ENCODE peak calls at places on chromosomes 13 and 19, in seven cellular contexts. B is lower leg skin, S is cardiac fibroblast, H is pancreas, Z is fibroblast of lung, Y is kidney epithelial cell, K is AG10803. D is an unnamed sample.

GRCh38 chr13:46575843-46576242 is 22.9 kb downstream of the LRCH1 start:
- DNase-seq in B (no peak), S (peak; percentile 90), H (no peak), Z (peak; percentile 75), Y (no peak), K (peak; percentile 93), D (no peak)

GRCh38 chr13:25253702-25254101 is 33.6 kb downstream of the MTMR6 start:
- DNase-seq in B (no peak), S (peak; percentile 6), H (no peak), Z (no peak), Y (peak; percentile 38), K (peak; percentile 10), D (no peak)

GRCh38 chr19:58474291-58474996 is 1.7 kb upstream of the ZNF446 start:
- DNase-seq in B (no peak), S (peak; percentile 35), H (no peak), Z (peak; percentile 61), Y (no peak), K (peak; percentile 86), D (no peak)

GRCh38 chr19:11180346-11180745 is 17.0 kb downstream of the KANK2 start:
- DNase-seq in B (no peak), S (no peak), H (no peak), Z (no peak), Y (no peak), K (no peak), D (no peak)

GRCh38 chr19:16896098-16896912 is 7.5 kb downstream of the F2RL3 start:
- DNase-seq in B (no peak), S (no peak), H (peak; percentile 68), Z (no peak), Y (no peak), K (no peak), D (no peak)

GRCh38 chr13:90105276-90105675 is 1242.2 kb upstream of the MIR17HG start:
- DNase-seq in B (no peak), S (peak; percentile 13), H (no peak), Z (peak; percentile 12), Y (peak; percentile 12), K (peak; percentile 56), D (no peak)

GRCh38 chr19:38142176-38143035 is 81.6 kb downstream of the DPF1 start:
- DNase-seq in B (peak; percentile 54), S (peak; percentile 67), H (no peak), Z (peak; percentile 59), Y (no peak), K (peak; percentile 41), D (no peak)

GRCh38 chr13:72959643-72960042 is 99.2 kb upstream of the KLF5 start:
- DNase-seq in B (no peak), S (peak; percentile 57), H (no peak), Z (peak; percentile 8), Y (no peak), K (no peak), D (no peak)

GRCh38 chr19:5637971-5638370 is 15.1 kb downstream of the SAFB start:
- DNase-seq in B (no peak), S (no peak), H (no peak), Z (peak; percentile 33), Y (no peak), K (peak; percentile 89), D (no peak)

GRCh38 chr13:51453959-51454703 is 1.3 kb upstream of the INTS6 start:
- DNase-seq in B (peak; percentile 42), S (no peak), H (peak; percentile 63), Z (no peak), Y (no peak), K (peak; percentile 8), D (no peak)

GRCh38 chr19:29076161-29076560 is 136.8 kb downstream of the UQCRFS1 start:
- DNase-seq in B (no peak), S (no peak), H (no peak), Z (no peak), Y (no peak), K (no peak), D (no peak)

GRCh38 chr19:5957132-5957531 is 20.8 kb downstream of the RANBP3 start:
- DNase-seq in B (no peak), S (no peak), H (no peak), Z (no peak), Y (no peak), K (no peak), D (no peak)

GRCh38 chr13:89401209-89401810 is 1730.1 kb downstream of the SLITRK5 start:
- DNase-seq in B (no peak), S (peak; percentile 84), H (no peak), Z (peak; percentile 87), Y (peak; percentile 42), K (peak; percentile 52), D (no peak)

GRCh38 chr13:41568143-41568989 is 111.0 kb downstream of the RGCC start:
- DNase-seq in B (no peak), S (no peak), H (no peak), Z (no peak), Y (no peak), K (no peak), D (no peak)

GRCh38 chr19:7265963-7266362 is 28.3 kb downstream of the INSR start:
- DNase-seq in B (peak; percentile 51), S (no peak), H (no peak), Z (no peak), Y (no peak), K (no peak), D (no peak)

GRCh38 chr19:7788933-7789323 is 25.9 kb downstream of the CLEC4M start:
- DNase-seq in B (no peak), S (no peak), H (no peak), Z (no peak), Y (no peak), K (no peak), D (no peak)

GRCh38 chr13:110882972-110883371 is 31.9 kb downstream of the ANKRD10 start:
- DNase-seq in B (no peak), S (no peak), H (no peak), Z (peak; percentile 58), Y (no peak), K (peak; percentile 56), D (no peak)

GRCh38 chr19:23070353-23070781 is 46.5 kb upstream of the ZNF730 start:
- DNase-seq in B (peak; percentile 15), S (peak; percentile 36), H (no peak), Z (peak; percentile 54), Y (no peak), K (peak; percentile 30), D (no peak)

GRCh38 chr13:44489751-44490150 is 86.4 kb downstream of the TSC22D1 start:
- DNase-seq in B (no peak), S (no peak), H (no peak), Z (no peak), Y (no peak), K (no peak), D (no peak)

GRCh38 chr13:45092668-45093067 is 27.6 kb upstream of the GTF2F2 start:
- DNase-seq in B (no peak), S (peak; percentile 13), H (no peak), Z (no peak), Y (no peak), K (peak; percentile 55), D (no peak)

GRCh38 chr19:32458500-32459123 is 53.0 kb downstream of the DPY19L3 start:
- DNase-seq in B (no peak), S (peak; percentile 12), H (no peak), Z (no peak), Y (no peak), K (no peak), D (no peak)

GRCh38 chr19:45469835-45470146 is 2.0 kb downstream of the FOSB start:
- DNase-seq in B (no peak), S (no peak), H (no peak), Z (no peak), Y (no peak), K (no peak), D (no peak)

GRCh38 chr13:50319603-50320296 is 304.5 kb downstream of the KCNRG start:
- DNase-seq in B (no peak), S (peak; percentile 64), H (no peak), Z (peak; percentile 36), Y (no peak), K (peak; percentile 62), D (peak; percentile 17)

GRCh38 chr19:7176792-7177191 is 107.3 kb downstream of the ZNF557 start:
- DNase-seq in B (no peak), S (no peak), H (no peak), Z (no peak), Y (no peak), K (no peak), D (no peak)

GRCh38 chr19:31280266-31281006 is 68.8 kb downstream of the TSHZ3 start:
- DNase-seq in B (no peak), S (no peak), H (no peak), Z (no peak), Y (no peak), K (no peak), D (no peak)

GRCh38 chr13:100611678-100612492 is 23.3 kb upstream of the GGACT start:
- DNase-seq in B (peak; percentile 22), S (no peak), H (no peak), Z (no peak), Y (no peak), K (peak; percentile 8), D (no peak)

GRCh38 chr19:51407631-51408131 is 9.8 kb downstream of the SIGLEC10 start:
- DNase-seq in B (no peak), S (peak; percentile 44), H (no peak), Z (peak; percentile 39), Y (no peak), K (peak; percentile 16), D (no peak)
- TF ChIP-seq CTCF in B (no peak), S (peak; percentile 66), H (peak; percentile 19), Z (peak; percentile 38), Y (no peak), K (peak; percentile 54), D (peak; percentile 29)

GRCh38 chr13:20136781-20137703 is 23.8 kb downstream of the GJA3 start:
- DNase-seq in B (no peak), S (no peak), H (peak; percentile 86), Z (peak; percentile 18), Y (no peak), K (no peak), D (no peak)
- H3K4me3 ChIP-seq in B (no peak overlapping the region), S (no peak overlapping the region), H (peak overlapping the region; percentile 28), Z (peak overlapping the region; percentile 32), Y (no peak overlapping the region), K (no peak overlapping the region), D (no peak overlapping the region)

DNA sequence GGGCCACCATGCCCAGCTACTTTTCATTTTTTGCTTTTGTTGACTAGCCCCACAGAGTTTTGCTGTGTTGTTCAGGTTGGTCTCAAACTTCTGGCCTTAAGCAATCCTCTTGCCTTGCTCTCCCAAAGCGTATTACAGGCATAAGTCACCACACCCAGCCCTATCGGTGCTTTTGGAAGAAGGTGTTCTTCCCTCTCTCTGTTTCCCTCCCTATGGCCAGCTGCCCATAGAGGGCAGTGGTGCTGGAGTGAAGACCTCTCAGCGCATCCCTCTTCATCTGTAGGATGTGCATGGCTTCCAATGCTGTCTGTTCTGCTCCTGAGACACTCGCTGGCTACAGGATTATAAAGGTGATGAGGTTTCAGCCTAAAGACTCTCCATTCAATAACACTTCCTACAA is 1.3 kb upstream of the CD22 start:
- DNase-seq in B (no peak), S (no peak), H (no peak), Z (no peak), Y (no peak), K (no peak), D (no peak)
- TF ChIP-seq CTCF in B (no peak), S (no peak), H (no peak), Z (no peak), Y (peak; percentile 26), K (no peak), D (peak; percentile 9)

DNA sequence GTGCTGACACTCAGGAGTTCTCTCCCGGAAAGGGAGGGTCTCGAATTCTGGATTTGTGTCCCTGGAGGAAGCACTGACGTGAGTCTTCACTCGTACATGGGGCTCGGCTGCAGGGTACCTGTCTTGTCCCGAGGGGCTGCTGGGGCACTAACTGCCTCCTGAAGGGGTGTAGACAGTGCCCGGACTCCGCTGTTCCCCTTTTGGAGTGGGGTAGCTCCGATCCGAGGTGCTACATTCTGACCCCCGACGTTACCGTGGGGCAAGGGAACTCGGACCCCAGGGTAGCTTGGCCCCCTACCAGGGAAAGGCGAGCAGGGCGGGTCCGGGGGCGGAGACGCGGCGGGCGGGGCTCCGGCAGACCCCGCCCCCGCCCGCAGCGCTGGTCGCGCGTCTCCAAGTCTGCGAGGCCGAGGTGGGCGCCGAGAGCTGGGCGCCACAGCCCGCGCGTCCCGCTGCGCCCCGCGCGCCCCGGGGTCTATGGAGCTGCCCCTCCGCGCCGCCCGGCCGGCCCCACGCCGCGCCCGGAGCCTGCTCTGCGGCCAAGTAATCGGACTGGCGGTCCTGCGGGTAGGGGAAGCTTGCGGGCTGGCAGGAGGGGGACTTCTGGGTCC is at the start of gene NPAS1:
- DNase-seq in B (no peak), S (no peak), H (peak; percentile 62), Z (no peak), Y (no peak), K (no peak), D (no peak)
- H3K4me3 ChIP-seq in B (no peak within 1 kb of the TSS), S (peak within 1 kb of the TSS; percentile 40), H (peak within 1 kb of the TSS; percentile 30), Z (peak within 1 kb of the TSS; percentile 46), Y (no peak within 1 kb of the TSS), K (peak within 1 kb of the TSS; percentile 57), D (peak within 1 kb of the TSS; percentile 49)